ENCODE peak calls at places on chromosomes 6 and 20, in ten cellular contexts. U is A549; K is ovary; G is lower lobe of right lung; X is mucosa of descending colon; I is brain microvascular endothelial cell; F is AG04450; W is fibroblast of lung; C is CD8-positive, alpha-beta T cell; N is tibial artery. R is an unnamed sample.

GRCh38 chr6:81105998-81106397 is 646.5 kb downstream of the TENT5A start:
- DNase-seq in U (no peak), K (no peak), G (no peak), X (no peak), I (no peak), F (no peak), W (no peak), C (no peak), N (no peak), R (peak)

GRCh38 chr6:42564496-42564890 is 664 bp downstream of the UBR2 start:
- DNase-seq in U (no peak), K (no peak), G (no peak), X (no peak), I (no peak), F (no peak), W (no peak), C (no peak), N (no peak), R (no peak)

GRCh38 chr6:88302769-88303230 is 136.7 kb upstream of the CNR1 start:
- DNase-seq in U (no peak), K (no peak), G (no peak), X (no peak), I (no peak), F (no peak), W (peak), C (no peak), N (no peak), R (no peak)

GRCh38 chr6:150596439-150596838 is 3.2 kb upstream of the PLEKHG1 start:
- DNase-seq in U (no peak), K (no peak), G (no peak), X (no peak), I (no peak), F (no peak), W (no peak), C (no peak), N (no peak), R (no peak)

GRCh38 chr6:132937466-132937906 is 123.1 kb downstream of the RPS12 start:
- DNase-seq in U (peak), K (no peak), G (no peak), X (no peak), I (peak), F (no peak), W (peak), C (no peak), N (no peak), R (peak)

GRCh38 chr6:144095134-144096002 is at the start of gene SF3B5:
- DNase-seq in U (peak), K (peak), G (peak), X (peak), I (peak), F (peak), W (peak), C (peak), N (peak), R (peak)

GRCh38 chr6:144007779-144008500 is at the start of gene PLAGL1:
- DNase-seq in U (peak), K (peak), G (peak), X (peak), I (peak), F (peak), W (peak), C (no peak), N (peak), R (peak)

GRCh38 chr6:100281471-100281878 is 183.2 kb downstream of the SIM1 start:
- DNase-seq in U (no peak), K (no peak), G (no peak), X (no peak), I (no peak), F (no peak), W (no peak), C (no peak), N (no peak), R (no peak)

GRCh38 chr6:48134246-48134645 is 23.2 kb upstream of the PTCHD4 start:
- DNase-seq in U (no peak), K (no peak), G (no peak), X (no peak), I (no peak), F (no peak), W (peak), C (no peak), N (no peak), R (no peak)

GRCh38 chr6:135568366-135568765 is 70.8 kb upstream of the AHI1 start:
- DNase-seq in U (no peak), K (peak), G (no peak), X (no peak), I (peak), F (peak), W (peak), C (peak), N (no peak), R (peak)

GRCh38 chr20:3781153-3781910 is at the start of gene SPEF1:
- DNase-seq in U (peak), K (peak), G (peak), X (peak), I (peak), F (peak), W (peak), C (no peak), N (peak), R (peak)
- TF ChIP-seq CTCF in U (peak), K (no peak), G (peak), X (no peak), I (peak), F (peak), W (peak), C (no peak), N (peak), R (peak)

GRCh38 chr20:23081263-23081811 is 4.8 kb downstream of the CD93 start:
- DNase-seq in U (no peak), K (no peak), G (no peak), X (no peak), I (no peak), F (no peak), W (no peak), C (no peak), N (no peak), R (no peak)
- H3K4me3 ChIP-seq in U (no peak), K (no peak), G (peak), X (no peak), I (no peak), F (no peak), W (no peak), C (no peak), N (no peak), R (no peak)

GRCh38 chr20:53381568-53382262 is 211.9 kb downstream of the ZNF217 start:
- DNase-seq in U (no peak), K (no peak), G (no peak), X (no peak), I (no peak), F (no peak), W (no peak), C (no peak), N (no peak), R (no peak)
- TF ChIP-seq CTCF in U (no peak), K (no peak), G (no peak), X (no peak), I (no peak), F (no peak), W (no peak), C (no peak), N (no peak), R (no peak)

GRCh38 chr6:157453978-157454377 is 73.0 kb downstream of the ZDHHC14 start:
- DNase-seq in U (no peak), K (no peak), G (no peak), X (no peak), I (no peak), F (no peak), W (no peak), C (no peak), N (no peak), R (no peak)
- H3K4me3 ChIP-seq in U (no peak), K (no peak), G (no peak), X (no peak), I (no peak), F (no peak), W (no peak), C (no peak), N (no peak), R (no peak)

GRCh38 chr6:142045380-142046270 is 87.1 kb upstream of the GJE1 start:
- DNase-seq in U (peak), K (no peak), G (no peak), X (no peak), I (peak), F (no peak), W (peak), C (no peak), N (no peak), R (peak)
- TF ChIP-seq CTCF in U (peak), K (no peak), G (no peak), X (no peak), I (peak), F (peak), W (peak), C (no peak), N (peak), R (peak)

GRCh38 chr6:32816746-32817204 is at the start of gene HLA-DOB:
- DNase-seq in U (peak), K (no peak), G (no peak), X (no peak), I (no peak), F (no peak), W (peak), C (no peak), N (no peak), R (peak)

GRCh38 chr6:32815996-32816395 is 806 bp downstream of the HLA-DOB start:
- DNase-seq in U (no peak), K (no peak), G (no peak), X (no peak), I (no peak), F (no peak), W (no peak), C (no peak), N (no peak), R (no peak)

GRCh38 chr6:32819729-32820128 is 2.9 kb upstream of the HLA-DOB start:
- DNase-seq in U (peak), K (no peak), G (no peak), X (no peak), I (peak), F (no peak), W (peak), C (no peak), N (no peak), R (peak)

GRCh38 chr6:32815115-32815514 is 1.7 kb downstream of the HLA-DOB start:
- DNase-seq in U (no peak), K (no peak), G (no peak), X (no peak), I (peak), F (no peak), W (peak), C (no peak), N (no peak), R (peak)

GRCh38 chr6:32818867-32819266 is 2.1 kb upstream of the HLA-DOB start:
- DNase-seq in U (no peak), K (no peak), G (no peak), X (no peak), I (no peak), F (no peak), W (no peak), C (no peak), N (no peak), R (no peak)
- H3K4me3 ChIP-seq in U (no peak), K (no peak), G (no peak), X (no peak), I (no peak), F (no peak), W (no peak), C (no peak), N (no peak), R (no peak)

R was measured in fibroblast of pulmonary artery.